ENCODE peak calls at places on chromosome 14, in nine cellular contexts. Y, Z, L, G, B, H, S, W and E are unnamed samples.

GRCh38 chr14:80105488-80105994 is 105.8 kb downstream of the DIO2 start:
- DNase-seq in W (no peak), L (no peak), S (no peak), H (no peak), B (no peak), Z (no peak), Y (no peak), G (no peak), E (no peak)

GRCh38 chr14:94574336-94574735 is 6.9 kb upstream of the SERPINA5 start:
- DNase-seq in L (no peak), S (no peak), B (no peak), H (no peak), G (no peak), Z (no peak), W (no peak), Y (no peak), E (no peak)

GRCh38 chr14:98957211-98958047 is 314.6 kb downstream of the BCL11B start:
- DNase-seq in S (no peak), H (no peak), Z (peak), Y (no peak), B (peak), W (peak), L (no peak), G (peak), E (peak)

GRCh38 chr14:96581902-96582640 is 79.9 kb downstream of the PAPOLA start:
- DNase-seq in L (no peak), S (no peak), W (no peak), B (peak), G (no peak), H (no peak), Z (no peak), Y (no peak), E (peak)

GRCh38 chr14:80164991-80165390 is 46.3 kb downstream of the DIO2 start:
- DNase-seq in L (no peak), H (no peak), Y (no peak), G (peak), Z (no peak), S (peak), B (no peak), W (no peak), E (no peak)

GRCh38 chr14:99524091-99524661 is 43.0 kb downstream of the CCNK start:
- DNase-seq in G (no peak), Y (no peak), W (peak), H (no peak), S (no peak), B (no peak), Z (no peak), L (no peak), E (no peak)

GRCh38 chr14:49405291-49405690 is 180.9 kb downstream of the RPS29 start:
- DNase-seq in S (peak), G (peak), W (no peak), Z (no peak), B (peak), Y (no peak), L (no peak), H (no peak), E (no peak)

GRCh38 chr14:20516921-20517320 is 11.6 kb downstream of the RNASE10 start:
- DNase-seq in L (no peak), B (peak), Y (no peak), W (no peak), H (no peak), Z (no peak), G (peak), S (no peak), E (no peak)

GRCh38 chr14:47917344-47917954 is 242.0 kb upstream of the MDGA2 start:
- DNase-seq in L (no peak), Y (no peak), G (peak), B (peak), Z (peak), H (peak), W (no peak), S (no peak), E (peak)

GRCh38 chr14:79256311-79256879 is 954.9 kb downstream of the DIO2 start:
- DNase-seq in S (no peak), B (no peak), G (no peak), W (no peak), H (no peak), Y (no peak), L (no peak), Z (no peak), E (no peak)

GRCh38 chr14:94462763-94463572 is 10.4 kb upstream of the SERPINA11 start:
- DNase-seq in H (no peak), S (no peak), L (no peak), Z (no peak), Y (no peak), G (no peak), W (no peak), B (no peak), E (no peak)

GRCh38 chr14:30333934-30334333 is 225.0 kb upstream of the G2E3 start:
- DNase-seq in S (no peak), W (no peak), Z (no peak), G (no peak), Y (no peak), B (no peak), H (no peak), L (no peak), E (no peak)

GRCh38 chr14:102532204-102532658 is 22.7 kb upstream of the ANKRD9 start:
- DNase-seq in Z (no peak), B (peak), H (no peak), G (no peak), S (no peak), Y (no peak), W (no peak), L (no peak), E (no peak)

DNA sequence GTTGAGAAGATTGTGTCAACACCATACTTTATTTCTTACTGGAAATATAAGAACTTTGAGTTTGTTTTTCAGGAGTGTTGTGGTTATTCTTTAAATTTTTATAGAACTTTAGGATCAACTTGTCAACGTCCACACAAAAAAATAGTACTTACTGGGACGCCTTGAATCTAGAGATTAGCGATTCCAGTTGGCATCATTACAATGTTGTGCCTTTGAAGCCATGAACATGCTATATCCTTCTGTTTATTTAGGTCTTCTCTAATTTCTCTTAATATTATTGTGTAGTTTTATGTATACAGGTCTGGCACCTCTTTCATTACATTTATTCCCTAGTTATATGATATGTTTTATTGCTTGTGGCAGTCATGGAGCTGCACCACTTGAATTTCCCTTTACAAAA is 320.8 kb upstream of the CCDC196 start:
- DNase-seq in Y (no peak), L (no peak), B (no peak), S (no peak), W (no peak), Z (no peak), G (no peak), H (no peak), E (no peak)
- TF ChIP-seq CTCF in Y (no peak), L (no peak), B (no peak), S (no peak), W (no peak), Z (no peak), G (no peak), H (no peak), E (no peak)

DNA sequence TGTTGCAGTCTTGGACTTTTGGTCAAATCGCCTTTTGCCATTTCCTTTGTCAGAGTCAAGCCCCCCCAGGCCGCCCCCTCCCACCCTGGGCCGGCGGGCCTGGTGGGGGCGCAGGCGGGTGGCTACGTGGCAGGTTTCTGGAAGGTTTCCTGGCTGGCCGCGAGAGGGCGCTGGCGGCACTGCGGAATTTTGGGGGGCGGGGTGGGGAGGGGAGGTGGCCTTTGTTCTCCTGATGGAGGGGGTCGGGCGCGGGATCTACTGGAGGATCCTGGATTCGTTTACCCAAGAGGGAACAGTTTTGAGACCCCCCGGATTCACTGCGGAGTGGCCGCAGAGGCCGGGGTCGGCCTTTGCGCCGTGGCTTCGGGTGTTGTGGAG is 1.2 kb downstream of the MEG3 start:
- DNase-seq in S (no peak), H (no peak), Z (peak), Y (no peak), G (no peak), W (no peak), L (no peak), B (no peak), E (no peak)
- TF ChIP-seq CTCF in S (peak), H (no peak), Z (peak), Y (no peak), G (peak), W (peak), L (no peak), B (peak), E (no peak)

GRCh38 chr14:89936654-89937185 is 17.8 kb downstream of the EFCAB11 start:
- DNase-seq in S (no peak), B (no peak), W (no peak), Y (no peak), L (no peak), H (no peak), G (no peak), Z (no peak), E (no peak)
- TF ChIP-seq CTCF in S (no peak), B (no peak), W (no peak), Y (no peak), L (no peak), H (peak), G (peak), Z (no peak), E (no peak)

GRCh38 chr14:103735439-103735814 is 19.8 kb downstream of the ZFYVE21 start:
- DNase-seq in B (no peak), H (no peak), Z (no peak), S (no peak), Y (no peak), G (no peak), W (no peak), L (no peak), E (no peak)
- TF ChIP-seq CTCF in B (no peak), H (no peak), Z (no peak), S (no peak), Y (no peak), G (no peak), W (no peak), L (no peak), E (no peak)

GRCh38 chr14:35229495-35230089 is 62.6 kb upstream of the PSMA6 start:
- DNase-seq in Z (peak), H (peak), S (no peak), B (peak), Y (no peak), W (no peak), G (no peak), L (no peak), E (no peak)
- TF ChIP-seq CTCF in Z (peak), H (peak), S (peak), B (peak), Y (peak), W (peak), G (no peak), L (peak), E (no peak)

GRCh38 chr14:75427126-75427481 is 718 bp upstream of the JDP2 start:
- DNase-seq in S (no peak), L (no peak), B (no peak), Z (no peak), H (peak), W (peak), G (no peak), Y (no peak), E (no peak)

GRCh38 chr14:75426332-75427125 is 1.3 kb upstream of the JDP2 start:
- DNase-seq in Y (no peak), W (no peak), G (no peak), L (no peak), B (no peak), H (peak), S (no peak), Z (peak), E (no peak)

GRCh38 chr14:75429562-75429961 is 1.7 kb downstream of the JDP2 start:
- DNase-seq in B (no peak), W (no peak), S (no peak), Z (no peak), L (no peak), Y (no peak), G (no peak), H (peak), E (no peak)

GRCh38 chr14:75428230-75429104 is 645 bp downstream of the JDP2 start:
- DNase-seq in Y (no peak), B (peak), G (no peak), S (no peak), Z (peak), W (peak), L (no peak), H (peak), E (peak)

GRCh38 chr14:75427482-75428229 is at the start of gene JDP2:
- DNase-seq in Z (peak), S (no peak), L (peak), G (peak), B (peak), Y (peak), W (peak), H (peak), E (peak)
- TF ChIP-seq CTCF in Z (no peak), S (no peak), L (no peak), G (no peak), B (no peak), Y (no peak), W (peak), H (peak), E (no peak)

DNA sequence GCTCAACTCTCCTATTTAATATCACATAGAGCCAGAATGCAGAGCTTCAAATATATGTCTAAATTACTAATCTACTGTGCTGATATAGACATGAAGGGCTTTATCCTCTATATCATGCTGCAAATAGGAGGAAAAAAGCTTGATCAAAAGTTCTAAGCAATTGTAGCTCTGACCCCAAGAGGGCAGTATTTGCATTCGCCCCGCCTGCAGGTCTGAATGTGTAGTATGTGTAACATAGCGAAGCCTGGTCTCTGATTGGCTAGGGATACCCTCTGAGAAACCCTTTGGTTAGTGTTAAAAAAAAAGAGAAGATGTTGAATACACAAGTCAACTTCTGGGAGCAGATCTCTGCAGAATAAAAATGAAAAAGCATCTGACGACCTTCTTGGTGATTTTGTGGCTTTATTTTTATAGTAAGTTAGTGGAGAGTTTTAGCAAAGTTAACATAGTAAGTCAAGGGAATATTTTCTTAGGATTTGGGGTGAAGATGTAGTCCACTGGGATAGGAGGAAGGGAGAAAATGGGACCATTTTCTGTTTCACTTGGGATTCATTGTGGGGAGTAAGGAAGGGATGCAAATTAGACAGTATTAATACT is 151.6 kb upstream of the OR4E1 start:
- DNase-seq in W (no peak), B (peak), Z (peak), S (no peak), H (peak), Y (peak), G (no peak), L (peak), E (peak)
- TF ChIP-seq CTCF in W (peak), B (peak), Z (peak), S (peak), H (peak), Y (peak), G (no peak), L (peak), E (peak)